ENCODE peak calls at places on chromosomes 16 and 17, in five cellular contexts. One of them, this sample, is unnamed.

GRCh38 chr16:2912330-2913199 is 834 bp downstream of the FLYWCH1 start:
- DNase-seq in nucleus accumbens: no peak
- DNase-seq in stimulated activated naive CD4-positive, alpha-beta T cell: peak; percentile 26
- DNase-seq in iPS-NIHi11: no peak
- DNase-seq in epithelial cell of prostate: no peak
- DNase-seq in this sample: no peak

GRCh38 chr17:27810211-27810901 is 10.0 kb upstream of the NOS2 start:
- DNase-seq in nucleus accumbens: no peak
- DNase-seq in epithelial cell of prostate: no peak
- DNase-seq in stimulated activated naive CD4-positive, alpha-beta T cell: no peak
- DNase-seq in iPS-NIHi11: no peak
- DNase-seq in this sample: no peak

GRCh38 chr17:67520282-67520906 is 143.3 kb downstream of the PITPNC1 start:
- DNase-seq in nucleus accumbens: no peak
- DNase-seq in iPS-NIHi11: no peak
- DNase-seq in stimulated activated naive CD4-positive, alpha-beta T cell: no peak
- DNase-seq in epithelial cell of prostate: no peak
- DNase-seq in this sample: peak; percentile 13

GRCh38 chr17:75734674-75735294 is 13.5 kb downstream of the ITGB4 start:
- DNase-seq in epithelial cell of prostate: no peak
- DNase-seq in iPS-NIHi11: no peak
- DNase-seq in nucleus accumbens: no peak
- DNase-seq in stimulated activated naive CD4-positive, alpha-beta T cell: no peak
- DNase-seq in this sample: no peak

GRCh38 chr17:69451416-69452394 is 37.2 kb downstream of the MAP2K6 start:
- DNase-seq in nucleus accumbens: no peak
- DNase-seq in stimulated activated naive CD4-positive, alpha-beta T cell: no peak
- DNase-seq in epithelial cell of prostate: no peak
- DNase-seq in iPS-NIHi11: no peak
- DNase-seq in this sample: no peak

GRCh38 chr16:28309811-28310311 is 17.5 kb downstream of the SBK1 start:
- DNase-seq in nucleus accumbens: no peak
- DNase-seq in epithelial cell of prostate: no peak
- DNase-seq in stimulated activated naive CD4-positive, alpha-beta T cell: peak; percentile 69
- DNase-seq in iPS-NIHi11: no peak
- DNase-seq in this sample: no peak

GRCh38 chr16:69253796-69254426 is 57.2 kb upstream of the VPS4A start:
- DNase-seq in nucleus accumbens: no peak
- DNase-seq in iPS-NIHi11: no peak
- DNase-seq in epithelial cell of prostate: no peak
- DNase-seq in stimulated activated naive CD4-positive, alpha-beta T cell: no peak
- DNase-seq in this sample: no peak

GRCh38 chr17:57889892-57890856 is 40.3 kb upstream of the MRPS23 start:
- DNase-seq in nucleus accumbens: peak; percentile 49
- DNase-seq in stimulated activated naive CD4-positive, alpha-beta T cell: no peak
- DNase-seq in epithelial cell of prostate: no peak
- DNase-seq in iPS-NIHi11: no peak
- DNase-seq in this sample: peak; percentile 45

GRCh38 chr17:76200354-76200753 is 39.9 kb downstream of the RNF157 start:
- DNase-seq in nucleus accumbens: no peak
- DNase-seq in stimulated activated naive CD4-positive, alpha-beta T cell: no peak
- DNase-seq in epithelial cell of prostate: no peak
- DNase-seq in iPS-NIHi11: no peak
- DNase-seq in this sample: no peak

GRCh38 chr17:31564883-31565297 is 173.4 kb downstream of the RAB11FIP4 start:
- DNase-seq in stimulated activated naive CD4-positive, alpha-beta T cell: no peak
- DNase-seq in iPS-NIHi11: no peak
- DNase-seq in epithelial cell of prostate: no peak
- DNase-seq in nucleus accumbens: no peak
- DNase-seq in this sample: no peak

This sample was measured in AML-193.